ENCODE peak calls at places on chromosomes 5 and 9, in eight cellular contexts. One of them, this sample, is unnamed.

GRCh38 chr5:154315756-154316155 is 125.2 kb downstream of the GALNT10 start:
- DNase-seq in pancreas: no peak
- DNase-seq in WTC11: no peak
- DNase-seq in MCF 10A: no peak
- DNase-seq in fibroblast of pulmonary artery: no peak
- DNase-seq in neural crest cell: no peak
- DNase-seq in bronchial epithelial cell: no peak
- DNase-seq in fibroblast of mammary gland: no peak
- DNase-seq in this sample: no peak

GRCh38 chr5:34736445-34737119 is 80.5 kb downstream of the RAI14 start:
- DNase-seq in pancreas: no peak
- DNase-seq in WTC11: peak; percentile 57
- DNase-seq in MCF 10A: peak; percentile 75
- DNase-seq in fibroblast of pulmonary artery: peak; percentile 69
- DNase-seq in neural crest cell: no peak
- DNase-seq in bronchial epithelial cell: peak; percentile 48
- DNase-seq in fibroblast of mammary gland: no peak
- DNase-seq in this sample: no peak

GRCh38 chr9:112898872-112899281 is 8.2 kb upstream of the SLC46A2 start:
- DNase-seq in pancreas: no peak
- DNase-seq in WTC11: no peak
- DNase-seq in MCF 10A: no peak
- DNase-seq in fibroblast of pulmonary artery: peak; percentile 42
- DNase-seq in neural crest cell: no peak
- DNase-seq in bronchial epithelial cell: no peak
- DNase-seq in fibroblast of mammary gland: no peak
- DNase-seq in this sample: no peak

GRCh38 chr9:115099891-115100290 is 18.1 kb downstream of the TNC start:
- DNase-seq in pancreas: no peak
- DNase-seq in WTC11: peak; percentile 23
- DNase-seq in MCF 10A: no peak
- DNase-seq in fibroblast of pulmonary artery: no peak
- DNase-seq in neural crest cell: no peak
- DNase-seq in bronchial epithelial cell: no peak
- DNase-seq in fibroblast of mammary gland: no peak
- DNase-seq in this sample: no peak

GRCh38 chr9:15249042-15249818 is 57.8 kb downstream of the TTC39B start:
- DNase-seq in pancreas: no peak
- DNase-seq in WTC11: peak; percentile 15
- DNase-seq in MCF 10A: no peak
- DNase-seq in fibroblast of pulmonary artery: peak; percentile 86
- DNase-seq in neural crest cell: no peak
- DNase-seq in bronchial epithelial cell: no peak
- DNase-seq in fibroblast of mammary gland: peak; percentile 79
- DNase-seq in this sample: peak; percentile 40

GRCh38 chr5:126961128-126961527 is 69.2 kb downstream of the MARCHF3 start:
- DNase-seq in pancreas: no peak
- DNase-seq in WTC11: no peak
- DNase-seq in MCF 10A: no peak
- DNase-seq in fibroblast of pulmonary artery: no peak
- DNase-seq in neural crest cell: no peak
- DNase-seq in bronchial epithelial cell: no peak
- DNase-seq in fibroblast of mammary gland: no peak
- DNase-seq in this sample: no peak

GRCh38 chr5:131491749-131492148 is 143.3 kb downstream of the RAPGEF6 start:
- DNase-seq in pancreas: no peak
- DNase-seq in WTC11: no peak
- DNase-seq in MCF 10A: no peak
- DNase-seq in fibroblast of pulmonary artery: peak; percentile 19
- DNase-seq in neural crest cell: no peak
- DNase-seq in bronchial epithelial cell: no peak
- DNase-seq in fibroblast of mammary gland: peak; percentile 40
- DNase-seq in this sample: peak; percentile 11

GRCh38 chr9:75918154-75918553 is 27.7 kb downstream of the PCSK5 start:
- DNase-seq in pancreas: no peak
- DNase-seq in WTC11: no peak
- DNase-seq in MCF 10A: peak; percentile 59
- DNase-seq in fibroblast of pulmonary artery: no peak
- DNase-seq in neural crest cell: no peak
- DNase-seq in bronchial epithelial cell: peak; percentile 94
- DNase-seq in fibroblast of mammary gland: no peak
- DNase-seq in this sample: no peak

GRCh38 chr9:72356019-72356653 is 8.9 kb downstream of the ZFAND5 start:
- DNase-seq in pancreas: no peak
- DNase-seq in WTC11: no peak
- DNase-seq in MCF 10A: no peak
- DNase-seq in fibroblast of pulmonary artery: peak; percentile 36
- DNase-seq in neural crest cell: no peak
- DNase-seq in bronchial epithelial cell: no peak
- DNase-seq in fibroblast of mammary gland: peak; percentile 69
- DNase-seq in this sample: peak; percentile 58

GRCh38 chr5:178624626-178625546 is 2.0 kb downstream of the CLK4 start:
- DNase-seq in pancreas: no peak
- DNase-seq in WTC11: no peak
- DNase-seq in MCF 10A: peak; percentile 31
- DNase-seq in fibroblast of pulmonary artery: no peak
- DNase-seq in neural crest cell: no peak
- DNase-seq in bronchial epithelial cell: no peak
- DNase-seq in fibroblast of mammary gland: peak; percentile 53
- DNase-seq in this sample: peak; percentile 61

GRCh38 chr5:146059349-146060220 is 45.8 kb downstream of the PLAC8L1 start:
- DNase-seq in pancreas: no peak
- DNase-seq in WTC11: no peak
- DNase-seq in MCF 10A: no peak
- DNase-seq in fibroblast of pulmonary artery: peak; percentile 52
- DNase-seq in neural crest cell: no peak
- DNase-seq in bronchial epithelial cell: no peak
- DNase-seq in fibroblast of mammary gland: peak; percentile 10
- DNase-seq in this sample: no peak

GRCh38 chr9:69346596-69347390 is 21.8 kb downstream of the ENTREP1 start:
- DNase-seq in pancreas: no peak
- DNase-seq in WTC11: no peak
- DNase-seq in MCF 10A: no peak
- DNase-seq in fibroblast of pulmonary artery: peak; percentile 38
- DNase-seq in neural crest cell: no peak
- DNase-seq in bronchial epithelial cell: peak; percentile 14
- DNase-seq in fibroblast of mammary gland: no peak
- DNase-seq in this sample: no peak

GRCh38 chr5:168227001-168227400 is 64.4 kb upstream of the WWC1 start:
- DNase-seq in pancreas: no peak
- DNase-seq in WTC11: no peak
- DNase-seq in MCF 10A: peak; percentile 56
- DNase-seq in fibroblast of pulmonary artery: peak; percentile 54
- DNase-seq in neural crest cell: no peak
- DNase-seq in bronchial epithelial cell: peak; percentile 86
- DNase-seq in fibroblast of mammary gland: no peak
- DNase-seq in this sample: no peak

GRCh38 chr5:156552855-156553358 is 225.9 kb downstream of the SGCD start:
- DNase-seq in pancreas: no peak
- DNase-seq in WTC11: no peak
- DNase-seq in MCF 10A: no peak
- DNase-seq in fibroblast of pulmonary artery: no peak
- DNase-seq in neural crest cell: no peak
- DNase-seq in bronchial epithelial cell: no peak
- DNase-seq in fibroblast of mammary gland: peak; percentile 28
- DNase-seq in this sample: no peak

GRCh38 chr9:35598863-35599590 is 6.0 kb upstream of the TESK1 start:
- DNase-seq in pancreas: no peak
- DNase-seq in WTC11: peak; percentile 34
- DNase-seq in MCF 10A: no peak
- DNase-seq in fibroblast of pulmonary artery: no peak
- DNase-seq in neural crest cell: no peak
- DNase-seq in bronchial epithelial cell: no peak
- DNase-seq in fibroblast of mammary gland: no peak
- DNase-seq in this sample: no peak

GRCh38 chr5:108636135-108636888 is 111.4 kb upstream of the FER start:
- DNase-seq in pancreas: no peak
- DNase-seq in WTC11: no peak
- DNase-seq in MCF 10A: no peak
- DNase-seq in fibroblast of pulmonary artery: no peak
- DNase-seq in neural crest cell: no peak
- DNase-seq in bronchial epithelial cell: no peak
- DNase-seq in fibroblast of mammary gland: no peak
- DNase-seq in this sample: no peak

GRCh38 chr5:149371296-149371962 is 7.7 kb downstream of the IL17B start:
- DNase-seq in pancreas: peak; percentile 78
- DNase-seq in WTC11: peak; percentile 79
- DNase-seq in MCF 10A: peak; percentile 87
- DNase-seq in fibroblast of pulmonary artery: peak; percentile 65
- DNase-seq in neural crest cell: peak; percentile 49
- DNase-seq in bronchial epithelial cell: peak; percentile 46
- DNase-seq in fibroblast of mammary gland: peak; percentile 51
- DNase-seq in this sample: peak; percentile 32

GRCh38 chr9:70318002-70318401 is 59.2 kb downstream of the SMC5 start:
- DNase-seq in pancreas: no peak
- DNase-seq in WTC11: peak; percentile 19
- DNase-seq in MCF 10A: no peak
- DNase-seq in fibroblast of pulmonary artery: no peak
- DNase-seq in neural crest cell: no peak
- DNase-seq in bronchial epithelial cell: no peak
- DNase-seq in fibroblast of mammary gland: no peak
- DNase-seq in this sample: no peak

GRCh38 chr9:132486706-132487350 is 76.8 kb downstream of the CFAP77 start:
- DNase-seq in pancreas: no peak
- DNase-seq in WTC11: no peak
- DNase-seq in MCF 10A: no peak
- DNase-seq in fibroblast of pulmonary artery: no peak
- DNase-seq in neural crest cell: no peak
- DNase-seq in bronchial epithelial cell: no peak
- DNase-seq in fibroblast of mammary gland: no peak
- DNase-seq in this sample: no peak

GRCh38 chr9:97710356-97711222 is 13.4 kb upstream of the XPA start:
- DNase-seq in pancreas: no peak
- DNase-seq in WTC11: peak; percentile 34
- DNase-seq in MCF 10A: peak; percentile 75
- DNase-seq in fibroblast of pulmonary artery: peak; percentile 82
- DNase-seq in neural crest cell: peak; percentile 27
- DNase-seq in bronchial epithelial cell: peak; percentile 58
- DNase-seq in fibroblast of mammary gland: peak; percentile 72
- DNase-seq in this sample: peak; percentile 75

GRCh38 chr5:68086857-68087256 is 128.7 kb upstream of the PIK3R1 start:
- DNase-seq in pancreas: no peak
- DNase-seq in WTC11: no peak
- DNase-seq in MCF 10A: no peak
- DNase-seq in fibroblast of pulmonary artery: peak; percentile 91
- DNase-seq in neural crest cell: no peak
- DNase-seq in bronchial epithelial cell: no peak
- DNase-seq in fibroblast of mammary gland: peak; percentile 92
- DNase-seq in this sample: peak; percentile 79

GRCh38 chr9:17423681-17424011 is 155.2 kb upstream of the SH3GL2 start:
- DNase-seq in pancreas: no peak
- DNase-seq in WTC11: no peak
- DNase-seq in MCF 10A: no peak
- DNase-seq in fibroblast of pulmonary artery: no peak
- DNase-seq in neural crest cell: no peak
- DNase-seq in bronchial epithelial cell: no peak
- DNase-seq in fibroblast of mammary gland: no peak
- DNase-seq in this sample: no peak

GRCh38 chr5:120463991-120464626 is at the start of gene PRR16:
- DNase-seq in pancreas: peak; percentile 82
- DNase-seq in WTC11: peak; percentile 69
- DNase-seq in MCF 10A: peak; percentile 79
- DNase-seq in fibroblast of pulmonary artery: peak; percentile 64
- DNase-seq in neural crest cell: peak; percentile 43
- DNase-seq in bronchial epithelial cell: peak; percentile 13
- DNase-seq in fibroblast of mammary gland: peak; percentile 63
- DNase-seq in this sample: peak; percentile 55
- TF ChIP-seq CTCF in pancreas: no peak
- TF ChIP-seq CTCF in WTC11: no peak
- TF ChIP-seq CTCF in MCF 10A: no peak
- TF ChIP-seq CTCF in fibroblast of pulmonary artery: no peak
- TF ChIP-seq CTCF in neural crest cell: peak; percentile 43
- TF ChIP-seq CTCF in bronchial epithelial cell: peak; percentile 14
- TF ChIP-seq CTCF in fibroblast of mammary gland: no peak
- TF ChIP-seq CTCF in this sample: peak; percentile 72

DNA sequence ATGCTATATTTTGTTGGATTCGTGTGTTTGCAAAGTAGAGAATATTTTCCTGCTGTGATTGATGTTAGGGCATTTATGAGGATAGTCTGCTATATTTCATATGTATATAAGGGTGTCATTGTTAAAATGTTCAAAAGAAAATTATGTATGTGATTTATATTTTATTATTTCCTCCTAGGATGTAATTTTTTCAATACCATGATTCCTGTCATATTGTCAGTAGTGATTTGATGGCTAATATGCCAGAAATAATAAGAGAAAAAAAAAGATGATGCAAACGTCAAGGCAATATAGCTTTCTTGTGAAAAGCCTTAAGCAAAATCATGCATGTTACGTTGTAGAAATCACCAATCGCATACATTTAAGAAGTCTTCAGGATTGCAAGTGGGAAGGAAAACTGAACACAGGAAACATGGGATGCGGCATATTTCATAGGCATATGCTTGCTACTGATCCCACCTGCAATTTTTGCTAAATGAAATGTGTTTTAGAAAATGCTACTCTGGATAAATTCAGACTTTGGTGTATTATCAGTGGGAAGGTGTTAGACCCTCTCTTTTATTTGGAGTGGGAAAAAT is 224.5 kb downstream of the MAST4 start:
- DNase-seq in pancreas: no peak
- DNase-seq in WTC11: no peak
- DNase-seq in MCF 10A: no peak
- DNase-seq in fibroblast of pulmonary artery: no peak
- DNase-seq in neural crest cell: no peak
- DNase-seq in bronchial epithelial cell: no peak
- DNase-seq in fibroblast of mammary gland: no peak
- DNase-seq in this sample: no peak
- TF ChIP-seq CTCF in pancreas: no peak
- TF ChIP-seq CTCF in WTC11: no peak
- TF ChIP-seq CTCF in MCF 10A: no peak
- TF ChIP-seq CTCF in fibroblast of pulmonary artery: no peak
- TF ChIP-seq CTCF in neural crest cell: no peak
- TF ChIP-seq CTCF in bronchial epithelial cell: no peak
- TF ChIP-seq CTCF in fibroblast of mammary gland: no peak
- TF ChIP-seq CTCF in this sample: no peak

GRCh38 chr5:75666801-75667200 is 50.4 kb downstream of the POC5 start:
- DNase-seq in pancreas: no peak
- DNase-seq in WTC11: no peak
- DNase-seq in MCF 10A: no peak
- DNase-seq in fibroblast of pulmonary artery: no peak
- DNase-seq in neural crest cell: no peak
- DNase-seq in bronchial epithelial cell: no peak
- DNase-seq in fibroblast of mammary gland: no peak
- DNase-seq in this sample: no peak
- TF ChIP-seq CTCF in pancreas: no peak
- TF ChIP-seq CTCF in WTC11: no peak
- TF ChIP-seq CTCF in MCF 10A: no peak
- TF ChIP-seq CTCF in fibroblast of pulmonary artery: no peak
- TF ChIP-seq CTCF in neural crest cell: no peak
- TF ChIP-seq CTCF in bronchial epithelial cell: no peak
- TF ChIP-seq CTCF in fibroblast of mammary gland: peak; percentile 4
- TF ChIP-seq CTCF in this sample: no peak

DNA sequence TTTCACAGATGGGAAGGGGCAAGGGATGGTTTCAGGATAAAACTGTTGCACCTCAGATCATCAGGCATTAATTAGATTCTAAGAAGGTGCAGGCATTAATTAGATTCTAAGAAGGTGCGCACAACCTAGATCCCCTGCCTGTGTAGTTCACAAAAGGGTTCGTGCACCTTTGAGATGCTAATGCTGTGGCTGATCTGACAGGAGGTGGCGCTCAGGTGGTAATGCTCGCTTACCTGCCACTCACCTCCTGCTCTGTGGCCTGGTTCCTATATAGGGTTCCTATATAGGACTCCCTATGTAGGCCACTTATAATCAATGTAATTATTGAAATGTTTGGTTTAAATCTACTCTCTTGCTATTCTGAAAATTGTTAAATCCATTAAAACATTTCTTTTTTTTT is 171.0 kb downstream of the MSX2 start:
- DNase-seq in pancreas: no peak
- DNase-seq in WTC11: peak; percentile 46
- DNase-seq in MCF 10A: no peak
- DNase-seq in fibroblast of pulmonary artery: no peak
- DNase-seq in neural crest cell: no peak
- DNase-seq in bronchial epithelial cell: no peak
- DNase-seq in fibroblast of mammary gland: no peak
- DNase-seq in this sample: no peak
- TF ChIP-seq CTCF in pancreas: no peak
- TF ChIP-seq CTCF in WTC11: no peak
- TF ChIP-seq CTCF in MCF 10A: no peak
- TF ChIP-seq CTCF in fibroblast of pulmonary artery: no peak
- TF ChIP-seq CTCF in neural crest cell: no peak
- TF ChIP-seq CTCF in bronchial epithelial cell: no peak
- TF ChIP-seq CTCF in fibroblast of mammary gland: no peak
- TF ChIP-seq CTCF in this sample: no peak